ENCODE peak calls at places on chromosomes 6 and 20, in seven cellular contexts. D is H1, Y is NT2/D1, O is SK-N-SH, U is K562, J is HepG2, Q is GM12878. T is an unnamed sample.

GRCh38 chr20:61254881-61255589 is 3.0 kb downstream of the CDH4 start:
- DNase-seq in U (no peak), Y (no peak), D (no peak), J (no peak), O (no peak), Q (no peak), T (no peak)

GRCh38 chr20:17570347-17571152 is 675 bp downstream of the DSTN start:
- DNase-seq in Q (no peak), J (peak), D (no peak), U (peak), Y (peak), O (peak), T (peak)

GRCh38 chr20:4457566-4458543 is 263.9 kb upstream of the PRND start:
- DNase-seq in U (no peak), Y (peak), D (peak), Q (no peak), O (no peak), J (no peak), T (peak)

GRCh38 chr6:170097505-170098427 is 193.1 kb downstream of the DLL1 start:
- DNase-seq in J (no peak), Y (no peak), U (no peak), Q (no peak), D (no peak), O (no peak), T (no peak)

GRCh38 chr20:57609086-57609841 is 11.0 kb downstream of the ZBP1 start:
- DNase-seq in Y (no peak), J (no peak), Q (no peak), D (no peak), U (no peak), O (no peak), T (no peak)

GRCh38 chr6:12203001-12203400 is 87.2 kb upstream of the EDN1 start:
- DNase-seq in U (no peak), Y (peak), Q (no peak), O (no peak), D (peak), J (peak), T (no peak)

GRCh38 chr6:150634641-150635292 is 35.1 kb downstream of the PLEKHG1 start:
- DNase-seq in Q (no peak), Y (no peak), D (no peak), J (no peak), U (no peak), O (no peak), T (no peak)

GRCh38 chr6:43570876-43571441 is 4.9 kb downstream of the XPO5 start:
- DNase-seq in Y (no peak), O (no peak), Q (no peak), D (no peak), U (no peak), J (no peak), T (no peak)

GRCh38 chr6:166676270-166676860 is 49.3 kb upstream of the RPS6KA2 start:
- DNase-seq in D (no peak), U (peak), O (no peak), J (no peak), Y (no peak), Q (no peak), T (no peak)

GRCh38 chr20:1177680-1178079 is 7.1 kb downstream of the TMEM74B start:
- DNase-seq in O (peak), D (peak), U (peak), Y (peak), Q (no peak), J (peak), T (peak)

GRCh38 chr6:52610745-52611355 is 34.0 kb upstream of the TRAM2 start:
- DNase-seq in D (no peak), O (no peak), Y (no peak), J (peak), U (no peak), Q (no peak), T (peak)

GRCh38 chr6:52612336-52613096 is 35.7 kb upstream of the TRAM2 start:
- DNase-seq in D (no peak), J (no peak), U (no peak), O (peak), Y (no peak), Q (no peak), T (no peak)

GRCh38 chr6:52616271-52616670 is 39.4 kb upstream of the TRAM2 start:
- DNase-seq in O (no peak), J (no peak), Y (no peak), D (no peak), Q (no peak), U (no peak), T (no peak)

GRCh38 chr6:52609968-52610367 is 33.1 kb upstream of the TRAM2 start:
- DNase-seq in J (no peak), U (no peak), Y (no peak), O (peak), D (no peak), Q (no peak), T (no peak)

GRCh38 chr6:52611833-52612232 is 35.0 kb upstream of the TRAM2 start:
- DNase-seq in J (no peak), Y (no peak), O (no peak), D (no peak), Q (no peak), U (peak), T (no peak)
- TF ChIP-seq YY1 in J (no peak), Y (no peak), O (no peak), D (no peak), Q (no peak), U (no peak), T (no peak)

DNA sequence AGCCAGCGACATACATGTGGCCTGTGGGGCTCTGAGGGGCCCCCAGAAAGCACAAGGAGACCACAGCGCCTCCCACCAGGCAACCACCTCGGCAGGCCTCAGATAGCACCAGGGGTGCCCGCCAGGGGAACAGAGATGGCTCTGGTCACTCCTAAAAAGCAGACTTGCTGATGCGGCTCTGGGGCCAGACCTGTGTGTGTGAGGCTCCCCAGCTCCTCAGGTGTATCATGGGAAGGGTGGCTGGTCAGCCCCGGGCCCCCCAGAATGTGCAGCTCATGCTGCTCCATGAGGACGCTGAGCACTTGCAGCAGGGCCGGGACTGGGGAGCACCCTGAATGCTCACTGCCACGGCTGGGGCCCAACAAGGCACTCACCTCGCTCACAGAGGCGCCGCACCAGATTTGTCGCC is 60.2 kb downstream of the PYGB start:
- DNase-seq in O (no peak), Q (no peak), J (no peak), U (no peak), D (no peak), Y (no peak), T (no peak)
- TF ChIP-seq YY1 in O (no peak), Q (no peak), J (no peak), U (no peak), D (no peak), Y (no peak), T (no peak)

GRCh38 chr20:16493486-16493885 is 79.8 kb downstream of the KIF16B start:
- DNase-seq in O (no peak), J (no peak), D (no peak), U (no peak), Q (no peak), Y (no peak), T (no peak)

GRCh38 chr20:16500197-16500596 is 73.1 kb downstream of the KIF16B start:
- DNase-seq in U (no peak), Q (no peak), Y (no peak), D (no peak), O (no peak), J (no peak), T (no peak)

GRCh38 chr20:16501236-16501635 is 72.0 kb downstream of the KIF16B start:
- DNase-seq in Q (no peak), J (no peak), O (no peak), D (no peak), Y (no peak), U (no peak), T (no peak)

GRCh38 chr20:16498526-16499140 is 74.6 kb downstream of the KIF16B start:
- DNase-seq in J (no peak), Q (no peak), O (no peak), D (no peak), U (no peak), Y (no peak), T (no peak)
- TF ChIP-seq YY1 in J (no peak), Q (no peak), O (no peak), D (no peak), U (no peak), Y (no peak), T (no peak)

GRCh38 chr20:49245921-49246740 is 26.9 kb downstream of the DDX27 start:
- DNase-seq in U (peak), D (no peak), Q (no peak), Y (peak), J (peak), O (peak), T (peak)
- TF ChIP-seq YY1 in U (no peak), D (no peak), Q (peak), Y (no peak), J (no peak), O (no peak), T (no peak)

DNA sequence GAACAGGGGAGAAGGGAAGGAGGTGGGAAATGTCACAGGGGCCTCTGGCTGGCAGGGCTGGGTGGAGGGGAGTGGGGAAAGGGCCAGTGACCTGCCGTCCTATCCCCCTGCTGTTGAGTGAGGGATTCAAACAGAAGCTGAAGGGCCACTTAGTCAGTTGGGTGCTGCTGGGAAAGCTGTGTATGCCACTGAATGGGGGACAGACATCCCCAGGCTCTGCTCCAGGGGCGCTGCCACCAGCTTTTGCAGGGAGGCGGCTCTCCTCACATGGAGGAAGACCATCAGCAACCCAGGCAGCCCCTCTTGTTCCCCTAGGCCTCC is 50.0 kb downstream of the MDGA1 start:
- DNase-seq in Y (no peak), U (no peak), Q (no peak), J (no peak), O (no peak), D (no peak), T (no peak)
- TF ChIP-seq YY1 in Y (no peak), U (no peak), Q (no peak), J (no peak), O (no peak), D (no peak), T (no peak)